ENCODE peak calls at places on chromosomes 1 and 21, in eight cellular contexts. U is GM13977; J is AG09309; T is T47D; N is AG08396; D is activated T-helper 9 cell treated with anti-CD3 and anti-CD28 coated beads, Interleukin-2, amount 50 U/mL, for 16 hours; V is HEK293T; Q is HTR-8/SVneo. M is an unnamed sample.

GRCh38 chr1:17089496-17089895 is 29.8 kb downstream of the PADI2 start:
- DNase-seq in V (no peak), N (no peak), J (no peak), Q (no peak), U (no peak), D (no peak), T (no peak), M (no peak)

GRCh38 chr1:116971481-116971880 is 30.1 kb upstream of the CD101 start:
- DNase-seq in J (no peak), V (no peak), D (no peak), U (no peak), Q (no peak), T (no peak), N (no peak), M (peak; percentile 37)

GRCh38 chr1:151759241-151759640 is 4.1 kb downstream of the MRPL9 start:
- DNase-seq in T (no peak), Q (no peak), D (no peak), N (no peak), J (no peak), U (no peak), V (no peak), M (no peak)

GRCh38 chr1:183872406-183872805 is 67.5 kb downstream of the RGL1 start:
- DNase-seq in U (no peak), D (no peak), V (no peak), T (no peak), N (no peak), Q (no peak), J (no peak), M (no peak)

GRCh38 chr21:43956667-43957030 is 55.5 kb upstream of the TRAPPC10 start:
- DNase-seq in D (no peak), J (no peak), T (no peak), V (no peak), U (no peak), Q (no peak), N (no peak), M (no peak)

GRCh38 chr1:85330711-85331290 is 54.4 kb upstream of the BCL10 start:
- DNase-seq in J (peak; percentile 97), V (no peak), Q (no peak), N (peak; percentile 63), U (no peak), T (no peak), D (no peak), M (no peak)

GRCh38 chr1:205590457-205590768 is 41.4 kb downstream of the ELK4 start:
- DNase-seq in N (no peak), J (no peak), Q (no peak), D (no peak), T (no peak), U (no peak), V (no peak), M (no peak)

GRCh38 chr1:214310010-214310409 is 29.1 kb downstream of the SMYD2 start:
- DNase-seq in Q (no peak), U (no peak), V (no peak), T (no peak), N (no peak), D (no peak), J (no peak), M (no peak)

GRCh38 chr1:178538192-178538916 is 25.4 kb downstream of the TEX35 start:
- DNase-seq in U (no peak), T (no peak), N (peak; percentile 51), Q (peak; percentile 59), J (no peak), V (no peak), D (no peak), M (no peak)

GRCh38 chr1:228919919-228920318 is 184.6 kb downstream of the RHOU start:
- DNase-seq in V (no peak), Q (no peak), U (no peak), N (no peak), T (no peak), D (no peak), J (no peak), M (no peak)

GRCh38 chr1:167935252-167936067 is 1.0 kb upstream of the DCAF6 start:
- DNase-seq in N (peak; percentile 39), D (no peak), Q (peak; percentile 43), T (peak; percentile 58), U (peak; percentile 25), V (peak; percentile 31), J (no peak), M (no peak)

GRCh38 chr1:192439373-192440025 is 122.7 kb downstream of the RGS21 start:
- DNase-seq in U (no peak), N (peak; percentile 44), D (no peak), T (no peak), V (no peak), Q (no peak), J (peak; percentile 4), M (no peak)

GRCh38 chr1:100347009-100347966 is 5.0 kb upstream of the CDC14A start:
- DNase-seq in U (no peak), J (no peak), T (no peak), Q (no peak), D (no peak), V (no peak), N (no peak), M (no peak)